ENCODE peak calls at places on chromosomes 3 and 15, in ten cellular contexts. Z, J, Q, C, R, F, N, S, K and P are unnamed samples. For H3K36me3, the result is how much of the 10 kb centered on the place peaks cover.

GRCh38 chr3:43953375-43953774 is 262.6 kb downstream of the ABHD5 start:
- DNase-seq in S (no peak), F (no peak), Z (no peak), C (no peak), J (no peak), K (no peak), Q (no peak), R (peak), N (no peak), P (no peak)

GRCh38 chr3:100257601-100258000 is 3.2 kb upstream of the TBC1D23 start:
- DNase-seq in K (no peak), Z (no peak), J (no peak), R (no peak), C (no peak), S (no peak), N (no peak), Q (no peak), F (no peak), P (peak)

GRCh38 chr3:175005193-175005592 is 146.1 kb downstream of the NAALADL2 start:
- DNase-seq in J (no peak), Q (no peak), N (no peak), C (no peak), S (no peak), K (no peak), Z (no peak), F (no peak), R (no peak), P (no peak)

GRCh38 chr3:150348500-150348899 is 59.6 kb upstream of the TSC22D2 start:
- DNase-seq in R (no peak), J (no peak), F (peak), Q (peak), Z (no peak), K (no peak), N (no peak), C (no peak), S (peak), P (no peak)

GRCh38 chr15:70710714-70711113 is 52.6 kb downstream of the UACA start:
- DNase-seq in S (no peak), Q (no peak), R (no peak), Z (no peak), J (no peak), F (no peak), N (no peak), C (no peak), K (no peak), P (no peak)

GRCh38 chr3:147159141-147159540 is 247.2 kb downstream of the ZIC4 start:
- DNase-seq in S (no peak), Z (no peak), J (no peak), R (no peak), Q (no peak), C (no peak), K (no peak), F (no peak), N (no peak), P (no peak)

GRCh38 chr3:51670711-51671089 is 352 bp upstream of the TEX264 start:
- DNase-seq in S (no peak), J (no peak), C (no peak), F (no peak), Q (no peak), N (no peak), R (no peak), Z (no peak), K (no peak), P (no peak)

GRCh38 chr3:134364061-134364935 is 9.9 kb downstream of the AMOTL2 start:
- DNase-seq in Z (peak), F (peak), Q (peak), S (peak), N (peak), R (peak), C (no peak), J (peak), K (peak), P (peak)

GRCh38 chr15:64911317-64912186 is at the start of gene ANKDD1A:
- DNase-seq in N (no peak), K (peak), C (no peak), S (peak), F (no peak), Z (peak), R (peak), Q (peak), J (no peak), P (peak)

GRCh38 chr15:75452968-75453702 is 1.6 kb upstream of the SIN3A start:
- DNase-seq in S (peak), N (peak), K (peak), R (peak), J (peak), C (peak), F (no peak), Z (no peak), Q (peak), P (peak)

GRCh38 chr3:98322686-98323085 is 31.0 kb upstream of the OR5K4 start:
- DNase-seq in R (no peak), F (no peak), Q (no peak), N (no peak), C (no peak), J (no peak), S (no peak), K (no peak), Z (no peak), P (no peak)

GRCh38 chr3:129112308-129113052 is 9.1 kb downstream of the RAB43 start:
- DNase-seq in Q (no peak), F (no peak), N (no peak), K (no peak), S (no peak), R (no peak), C (no peak), J (no peak), Z (no peak), P (no peak)

GRCh38 chr3:183635107-183635430 is 354 bp upstream of the KLHL24 start:
- DNase-seq in C (no peak), K (no peak), R (no peak), N (no peak), S (no peak), F (no peak), Q (no peak), J (no peak), Z (no peak), P (no peak)

GRCh38 chr3:44914936-44915335 is 40.5 kb downstream of the TGM4 start:
- DNase-seq in N (no peak), C (no peak), J (no peak), S (no peak), F (no peak), R (no peak), Q (no peak), Z (peak), K (peak), P (peak)

GRCh38 chr3:169869484-169870304 is at the start of gene LRRC31:
- DNase-seq in C (no peak), R (no peak), Z (no peak), J (no peak), F (no peak), S (no peak), N (no peak), Q (no peak), K (no peak), P (no peak)

GRCh38 chr3:4656646-4657318 is 163.6 kb downstream of the ITPR1 start:
- DNase-seq in Q (no peak), K (peak), S (no peak), F (no peak), Z (no peak), J (no peak), N (no peak), R (no peak), C (no peak), P (no peak)

GRCh38 chr15:44811347-44811746 is 75.0 kb downstream of the TRIM69 start:
- DNase-seq in R (no peak), Z (no peak), K (no peak), C (no peak), S (peak), N (no peak), F (no peak), Q (no peak), J (no peak), P (no peak)

GRCh38 chr3:173753593-173753992 is 356.0 kb downstream of the NLGN1 start:
- DNase-seq in K (no peak), Q (no peak), J (no peak), F (no peak), Z (no peak), N (no peak), S (no peak), C (no peak), R (no peak), P (no peak)

GRCh38 chr3:50044976-50045375 is 43.7 kb upstream of the RBM5 start:
- DNase-seq in Z (no peak), K (no peak), N (no peak), R (no peak), C (no peak), Q (no peak), S (no peak), J (no peak), F (no peak), P (peak)

GRCh38 chr3:44114142-44114541 is 127.5 kb upstream of the TOPAZ1 start:
- DNase-seq in C (no peak), J (peak), Q (no peak), Z (peak), F (no peak), S (no peak), R (peak), K (peak), N (no peak), P (peak)

GRCh38 chr15:69133862-69134519 is 26.4 kb upstream of the GLCE start:
- DNase-seq in F (no peak), S (no peak), R (no peak), N (no peak), J (no peak), C (no peak), Q (no peak), Z (no peak), K (no peak), P (no peak)

GRCh38 chr3:58161435-58162398 is 49.1 kb downstream of the DNASE1L3 start:
- DNase-seq in Z (no peak), N (peak), Q (peak), C (no peak), S (peak), R (no peak), K (no peak), J (peak), F (peak), P (peak)

GRCh38 chr3:58155838-58156237 is 54.9 kb downstream of the DNASE1L3 start:
- DNase-seq in N (no peak), J (no peak), S (no peak), Q (no peak), K (no peak), R (peak), C (no peak), Z (no peak), F (no peak), P (no peak)

GRCh38 chr3:58157649-58158048 is 53.1 kb downstream of the DNASE1L3 start:
- DNase-seq in C (no peak), S (no peak), F (no peak), R (no peak), K (peak), Z (no peak), N (no peak), J (no peak), Q (no peak), P (no peak)

GRCh38 chr3:58160399-58160798 is 50.4 kb downstream of the DNASE1L3 start:
- DNase-seq in C (no peak), N (no peak), K (no peak), Q (no peak), S (no peak), R (no peak), Z (no peak), J (no peak), F (no peak), P (no peak)

DNA sequence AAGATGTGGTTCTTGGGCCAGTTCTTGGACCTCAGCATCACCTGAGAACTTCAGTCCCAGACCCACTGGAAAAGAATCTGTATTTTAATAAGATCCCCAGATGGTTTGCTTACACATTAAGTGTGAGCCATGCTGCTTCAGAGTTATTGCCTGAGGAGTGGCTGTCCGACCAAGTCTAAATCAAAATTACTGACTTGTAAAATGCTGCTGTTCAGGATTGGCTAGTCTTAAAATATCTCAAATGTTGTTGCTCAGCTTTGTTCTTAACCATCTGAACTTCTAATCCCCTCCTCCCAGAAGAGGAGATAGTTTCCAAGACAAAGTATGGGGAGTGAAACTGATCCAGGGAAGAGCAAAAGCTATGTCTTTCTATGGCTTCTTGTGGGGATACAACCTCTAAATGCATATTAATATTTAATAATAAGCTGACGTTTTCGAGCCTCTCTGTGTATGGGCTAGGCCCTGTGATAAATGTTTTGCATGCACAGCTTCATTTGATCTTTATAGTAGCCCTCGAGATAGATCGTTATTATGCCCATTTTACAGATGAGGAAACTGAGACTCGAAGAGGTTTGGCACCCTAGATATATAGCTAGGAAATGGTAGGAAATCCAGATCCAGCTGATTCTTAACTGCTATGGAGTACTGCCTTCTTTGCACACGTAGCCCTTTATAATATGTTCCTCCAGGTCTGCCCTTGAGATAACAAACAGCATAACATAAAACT is 52.2 kb downstream of the DNASE1L3 start:
- DNase-seq in S (no peak), Z (no peak), K (no peak), F (no peak), C (no peak), N (no peak), R (no peak), Q (no peak), J (no peak), P (no peak)
- H3K36me3 ChIP-seq in S (under half), Z (half or more), K (under half), F (under half), C (under half), N (half or more), R (half or more), Q (half or more), J (half or more), P (half or more)

GRCh38 chr3:11689749-11690148 is 46.0 kb upstream of the VGLL4 start:
- DNase-seq in R (no peak), J (no peak), K (peak), F (no peak), S (no peak), Q (no peak), N (no peak), C (no peak), Z (no peak), P (no peak)
- H3K36me3 ChIP-seq in R (under half), J (under half), K (under half), F (under half), S (under half), Q (under half), N (under half), C (under half), Z (under half), P (under half)

GRCh38 chr3:185322111-185322510 is 40.8 kb upstream of the MAP3K13 start:
- DNase-seq in F (no peak), C (no peak), N (no peak), J (no peak), Z (no peak), R (no peak), Q (no peak), S (no peak), K (no peak), P (no peak)
- H3K36me3 ChIP-seq in F (under half), C (under half), N (under half), J (under half), Z (under half), R (under half), Q (under half), S (under half), K (under half), P (under half)

GRCh38 chr3:69059688-69060087 is 7.6 kb upstream of the TMF1 start:
- DNase-seq in N (no peak), S (no peak), Q (no peak), J (no peak), R (no peak), C (no peak), F (no peak), Z (no peak), K (no peak), P (no peak)

GRCh38 chr3:69063636-69064035 is 11.5 kb upstream of the TMF1 start:
- DNase-seq in R (no peak), J (no peak), F (no peak), S (no peak), C (no peak), Q (no peak), K (no peak), N (no peak), Z (no peak), P (no peak)

GRCh38 chr3:69058180-69058946 is 6.2 kb upstream of the TMF1 start:
- DNase-seq in N (no peak), C (peak), Z (no peak), Q (no peak), F (no peak), J (no peak), R (no peak), S (no peak), K (no peak), P (no peak)

GRCh38 chr3:69058947-69059224 is 6.8 kb upstream of the TMF1 start:
- DNase-seq in F (no peak), R (no peak), Q (no peak), N (no peak), C (no peak), S (no peak), J (no peak), Z (no peak), K (no peak), P (no peak)
- H3K36me3 ChIP-seq in F (under half), R (half or more), Q (half or more), N (half or more), C (under half), S (under half), J (half or more), Z (half or more), K (under half), P (half or more)

GRCh38 chr15:72774696-72775383 is 8.7 kb downstream of the ADPGK start:
- DNase-seq in Z (no peak), K (no peak), J (no peak), S (no peak), Q (no peak), C (no peak), N (no peak), F (no peak), R (no peak), P (no peak)
- H3K36me3 ChIP-seq in Z (under half), K (under half), J (half or more), S (under half), Q (under half), C (under half), N (under half), F (under half), R (half or more), P (under half)

GRCh38 chr3:151452814-151453213 is 8.0 kb downstream of the IGSF10 start:
- DNase-seq in R (no peak), J (no peak), S (no peak), Z (no peak), C (no peak), N (no peak), F (no peak), K (no peak), Q (no peak), P (no peak)
- H3K36me3 ChIP-seq in R (under half), J (under half), S (under half), Z (under half), C (under half), N (under half), F (under half), K (under half), Q (under half), P (under half)

DNA sequence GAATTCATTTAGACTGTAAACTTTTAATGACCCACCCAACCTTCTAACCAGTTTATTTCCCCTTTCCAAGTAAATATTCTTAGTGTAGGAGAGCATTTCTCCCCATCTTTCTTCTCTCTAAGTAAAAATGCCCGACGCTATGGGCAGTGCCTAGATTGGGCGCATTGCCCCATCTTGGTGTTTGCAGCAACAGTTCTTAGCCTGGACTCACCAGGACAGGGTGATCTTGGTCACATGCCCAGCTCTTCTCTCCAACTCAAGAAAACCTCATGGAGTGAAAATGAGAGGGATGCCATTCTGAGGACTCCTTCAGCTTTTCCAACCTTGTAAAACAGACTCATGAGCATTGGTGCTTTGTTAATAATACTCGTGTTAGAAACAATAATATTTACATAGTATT is 76.7 kb downstream of the GHSR start:
- DNase-seq in N (no peak), J (no peak), K (no peak), Z (no peak), Q (no peak), C (no peak), R (no peak), F (no peak), S (no peak), P (no peak)
- H3K36me3 ChIP-seq in N (half or more), J (half or more), K (under half), Z (under half), Q (under half), C (under half), R (half or more), F (under half), S (under half), P (half or more)

GRCh38 chr3:46578973-46579755 is 13.1 kb upstream of the LRRC2 start:
- DNase-seq in C (no peak), F (no peak), S (no peak), K (no peak), Q (no peak), J (no peak), Z (no peak), N (no peak), R (no peak), P (no peak)

GRCh38 chr3:46576899-46577298 is 10.8 kb upstream of the LRRC2 start:
- DNase-seq in J (no peak), R (peak), S (no peak), N (no peak), K (peak), Q (peak), F (no peak), C (no peak), Z (no peak), P (no peak)

GRCh38 chr3:46576386-46576785 is 10.3 kb upstream of the LRRC2 start:
- DNase-seq in N (no peak), R (no peak), Z (no peak), C (no peak), K (no peak), F (no peak), Q (no peak), S (no peak), J (no peak), P (no peak)

GRCh38 chr3:46580675-46581074 is 14.6 kb upstream of the LRRC2 start:
- DNase-seq in S (no peak), C (no peak), Q (peak), K (no peak), Z (no peak), F (no peak), N (no peak), J (no peak), R (no peak), P (no peak)

DNA sequence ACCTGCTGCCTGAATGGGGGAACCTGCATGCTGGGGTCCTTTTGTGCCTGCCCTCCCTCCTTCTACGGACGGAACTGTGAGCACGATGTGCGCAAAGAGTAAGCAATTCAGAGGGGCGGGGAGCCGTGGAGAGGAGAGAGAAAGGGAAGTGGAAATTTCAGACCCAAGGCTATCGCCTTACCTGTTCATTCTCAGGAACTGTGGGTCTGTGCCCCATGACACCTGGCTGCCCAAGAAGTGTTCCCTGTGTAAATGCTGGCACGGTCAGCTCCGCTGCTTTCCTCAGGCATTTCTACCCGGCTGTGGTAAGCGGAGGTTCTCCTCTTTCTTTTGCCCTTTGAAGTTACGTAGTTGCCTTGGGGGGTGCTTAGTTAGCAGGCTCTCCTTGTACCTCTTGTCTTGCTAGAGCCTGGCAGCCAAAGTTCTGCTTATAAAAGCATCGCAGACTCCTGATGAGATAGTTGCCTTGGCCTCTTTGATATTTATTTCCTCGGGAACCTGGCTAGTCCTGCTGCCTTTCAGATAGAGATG is 13.7 kb upstream of the LRRC2 start:
- DNase-seq in R (no peak), F (no peak), Q (peak), N (no peak), Z (no peak), S (no peak), C (no peak), K (no peak), J (no peak), P (no peak)
- H3K36me3 ChIP-seq in R (under half), F (under half), Q (under half), N (under half), Z (under half), S (under half), C (under half), K (under half), J (under half), P (under half)

GRCh38 chr3:130946876-130947275 is 53.0 kb downstream of the ATP2C1 start:
- DNase-seq in C (no peak), N (no peak), J (no peak), K (no peak), Z (no peak), F (no peak), Q (no peak), S (no peak), R (no peak), P (no peak)
- H3K36me3 ChIP-seq in C (under half), N (half or more), J (half or more), K (under half), Z (half or more), F (under half), Q (under half), S (under half), R (half or more), P (under half)